ENCODE peak calls at places on chromosome 2, in seven cellular contexts. One of them, this sample, is unnamed.

GRCh38 chr2:120425014-120425413 is 79.1 kb downstream of the INHBB start:
- DNase-seq in trophoblast cell: no peak
- DNase-seq in H9: peak; percentile 23
- DNase-seq in mesenchymal stem cell: no peak
- DNase-seq in IMR-90: no peak
- DNase-seq in mesendoderm: no peak
- DNase-seq in H1: peak; percentile 42
- DNase-seq in this sample: no peak

GRCh38 chr2:71000780-71001591 is 6.3 kb upstream of the TEX261 start:
- DNase-seq in IMR-90: peak; percentile 60
- DNase-seq in mesenchymal stem cell: peak; percentile 59
- DNase-seq in H1: peak; percentile 86
- DNase-seq in trophoblast cell: peak; percentile 53
- DNase-seq in H9: peak; percentile 83
- DNase-seq in mesendoderm: peak; percentile 73
- DNase-seq in this sample: peak; percentile 46

GRCh38 chr2:77487074-77487803 is 34.9 kb downstream of the LRRTM4 start:
- DNase-seq in mesenchymal stem cell: no peak
- DNase-seq in IMR-90: no peak
- DNase-seq in trophoblast cell: no peak
- DNase-seq in H9: peak; percentile 36
- DNase-seq in mesendoderm: no peak
- DNase-seq in H1: no peak
- DNase-seq in this sample: no peak

GRCh38 chr2:173715483-173715882 is 249.7 kb downstream of the SP3 start:
- DNase-seq in H9: no peak
- DNase-seq in mesendoderm: no peak
- DNase-seq in IMR-90: no peak
- DNase-seq in trophoblast cell: no peak
- DNase-seq in mesenchymal stem cell: no peak
- DNase-seq in H1: no peak
- DNase-seq in this sample: no peak

GRCh38 chr2:107072150-107072940 is 186.4 kb upstream of the ST6GAL2 start:
- DNase-seq in mesenchymal stem cell: peak; percentile 15
- DNase-seq in mesendoderm: no peak
- DNase-seq in H9: no peak
- DNase-seq in H1: no peak
- DNase-seq in IMR-90: no peak
- DNase-seq in trophoblast cell: peak; percentile 12
- DNase-seq in this sample: no peak

GRCh38 chr2:198065327-198065726 is 260.9 kb downstream of the PLCL1 start:
- DNase-seq in trophoblast cell: no peak
- DNase-seq in H9: no peak
- DNase-seq in H1: no peak
- DNase-seq in mesenchymal stem cell: no peak
- DNase-seq in mesendoderm: no peak
- DNase-seq in IMR-90: no peak
- DNase-seq in this sample: no peak

GRCh38 chr2:130837175-130837810 is 579 bp downstream of the ARHGEF4 start:
- DNase-seq in H9: no peak
- DNase-seq in trophoblast cell: no peak
- DNase-seq in mesenchymal stem cell: no peak
- DNase-seq in IMR-90: no peak
- DNase-seq in mesendoderm: no peak
- DNase-seq in H1: no peak
- DNase-seq in this sample: no peak

GRCh38 chr2:47336259-47337238 is 66.4 kb upstream of the MSH2 start:
- DNase-seq in mesendoderm: peak; percentile 83
- DNase-seq in H1: no peak
- DNase-seq in mesenchymal stem cell: no peak
- DNase-seq in H9: no peak
- DNase-seq in trophoblast cell: peak; percentile 83
- DNase-seq in IMR-90: peak; percentile 46
- DNase-seq in this sample: no peak

GRCh38 chr2:120511546-120512320 is 165.8 kb downstream of the INHBB start:
- DNase-seq in IMR-90: no peak
- DNase-seq in H9: no peak
- DNase-seq in H1: no peak
- DNase-seq in mesenchymal stem cell: no peak
- DNase-seq in trophoblast cell: no peak
- DNase-seq in mesendoderm: no peak
- DNase-seq in this sample: no peak

GRCh38 chr2:118835739-118836410 is 11.6 kb downstream of the EN1 start:
- DNase-seq in mesendoderm: peak; percentile 9
- DNase-seq in IMR-90: no peak
- DNase-seq in trophoblast cell: no peak
- DNase-seq in mesenchymal stem cell: no peak
- DNase-seq in H1: no peak
- DNase-seq in H9: peak; percentile 60
- DNase-seq in this sample: peak; percentile 33

GRCh38 chr2:216139884-216140283 is 30.7 kb downstream of the XRCC5 start:
- DNase-seq in trophoblast cell: peak; percentile 32
- DNase-seq in mesendoderm: peak; percentile 73
- DNase-seq in H9: peak; percentile 43
- DNase-seq in H1: no peak
- DNase-seq in mesenchymal stem cell: no peak
- DNase-seq in IMR-90: no peak
- DNase-seq in this sample: no peak

GRCh38 chr2:54666131-54666637 is 57.3 kb upstream of the EML6 start:
- DNase-seq in mesendoderm: no peak
- DNase-seq in IMR-90: peak; percentile 81
- DNase-seq in H1: no peak
- DNase-seq in mesenchymal stem cell: peak; percentile 92
- DNase-seq in H9: no peak
- DNase-seq in trophoblast cell: no peak
- DNase-seq in this sample: no peak

GRCh38 chr2:126730655-126731054 is 74.7 kb downstream of the GYPC start:
- DNase-seq in mesendoderm: no peak
- DNase-seq in IMR-90: no peak
- DNase-seq in trophoblast cell: no peak
- DNase-seq in H1: no peak
- DNase-seq in mesenchymal stem cell: no peak
- DNase-seq in H9: no peak
- DNase-seq in this sample: no peak

GRCh38 chr2:170177950-170178781 is at the start of gene MYO3B:
- DNase-seq in H1: no peak
- DNase-seq in H9: no peak
- DNase-seq in trophoblast cell: no peak
- DNase-seq in IMR-90: peak; percentile 52
- DNase-seq in mesenchymal stem cell: no peak
- DNase-seq in mesendoderm: peak; percentile 43
- DNase-seq in this sample: no peak

GRCh38 chr2:202090530-202090929 is 17.5 kb downstream of the KIAA2012 start:
- DNase-seq in mesendoderm: no peak
- DNase-seq in H1: no peak
- DNase-seq in IMR-90: no peak
- DNase-seq in H9: no peak
- DNase-seq in mesenchymal stem cell: no peak
- DNase-seq in trophoblast cell: no peak
- DNase-seq in this sample: no peak

GRCh38 chr2:120863661-120864320 is 128.1 kb downstream of the GLI2 start:
- DNase-seq in H1: no peak
- DNase-seq in trophoblast cell: peak; percentile 71
- DNase-seq in H9: no peak
- DNase-seq in mesendoderm: peak; percentile 61
- DNase-seq in IMR-90: peak; percentile 67
- DNase-seq in mesenchymal stem cell: peak; percentile 92
- DNase-seq in this sample: no peak

GRCh38 chr2:72927619-72928537 is 10.6 kb downstream of the EMX1 start:
- DNase-seq in mesendoderm: no peak
- DNase-seq in H9: peak; percentile 13
- DNase-seq in IMR-90: no peak
- DNase-seq in trophoblast cell: no peak
- DNase-seq in mesenchymal stem cell: no peak
- DNase-seq in H1: no peak
- DNase-seq in this sample: no peak

GRCh38 chr2:193703411-193703810 is 1508.7 kb upstream of the TMEFF2 start:
- DNase-seq in H1: no peak
- DNase-seq in trophoblast cell: no peak
- DNase-seq in mesendoderm: no peak
- DNase-seq in H9: no peak
- DNase-seq in IMR-90: no peak
- DNase-seq in mesenchymal stem cell: no peak
- DNase-seq in this sample: no peak

DNA sequence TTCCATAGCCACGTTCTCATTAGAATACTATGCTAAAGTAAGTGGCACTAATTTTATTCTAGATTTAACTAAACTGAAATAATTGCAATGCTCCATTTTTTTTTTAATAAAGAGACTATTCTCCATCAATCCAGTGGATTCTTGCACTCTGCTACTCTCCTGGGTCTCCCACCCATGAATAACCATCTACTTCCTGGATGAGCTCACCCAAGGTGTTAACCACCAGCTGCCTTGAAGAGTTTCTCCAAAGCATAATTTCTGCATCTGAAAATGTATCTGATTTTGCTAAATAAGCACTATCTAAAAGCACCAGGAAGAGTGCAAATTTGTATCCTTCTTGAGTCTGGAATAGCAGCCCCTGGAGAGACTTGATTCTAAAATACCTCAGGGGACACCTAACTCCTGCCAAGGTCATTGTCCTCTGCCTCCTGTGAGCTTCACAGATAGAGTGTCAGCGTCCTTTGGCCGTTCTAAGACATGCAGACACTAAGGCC is 41.6 kb upstream of the SH3BP4 start:
- DNase-seq in IMR-90: no peak
- DNase-seq in mesenchymal stem cell: no peak
- DNase-seq in H9: no peak
- DNase-seq in trophoblast cell: no peak
- DNase-seq in mesendoderm: no peak
- DNase-seq in H1: no peak
- DNase-seq in this sample: no peak
- H2BK5ac ChIP-seq in IMR-90: no peak overlapping the region
- H2BK5ac ChIP-seq in mesenchymal stem cell: no peak overlapping the region
- H2BK5ac ChIP-seq in H9: no peak overlapping the region
- H2BK5ac ChIP-seq in trophoblast cell: no peak overlapping the region
- H2BK5ac ChIP-seq in mesendoderm: no peak overlapping the region
- H2BK5ac ChIP-seq in H1: no peak overlapping the region
- H2BK5ac ChIP-seq in this sample: no peak overlapping the region

GRCh38 chr2:203582468-203582867 is 47.4 kb upstream of the RAPH1 start:
- DNase-seq in IMR-90: peak; percentile 75
- DNase-seq in H1: no peak
- DNase-seq in H9: no peak
- DNase-seq in mesendoderm: no peak
- DNase-seq in mesenchymal stem cell: peak; percentile 49
- DNase-seq in trophoblast cell: no peak
- DNase-seq in this sample: no peak

GRCh38 chr2:203578511-203579130 is 43.5 kb upstream of the RAPH1 start:
- DNase-seq in H9: no peak
- DNase-seq in IMR-90: no peak
- DNase-seq in H1: no peak
- DNase-seq in mesenchymal stem cell: no peak
- DNase-seq in trophoblast cell: no peak
- DNase-seq in mesendoderm: no peak
- DNase-seq in this sample: no peak

GRCh38 chr2:203579131-203579643 is 44.1 kb upstream of the RAPH1 start:
- DNase-seq in trophoblast cell: peak; percentile 95
- DNase-seq in H1: no peak
- DNase-seq in mesenchymal stem cell: peak; percentile 92
- DNase-seq in mesendoderm: peak; percentile 94
- DNase-seq in H9: peak; percentile 33
- DNase-seq in IMR-90: peak; percentile 84
- DNase-seq in this sample: no peak

GRCh38 chr2:203579730-203580129 is 44.6 kb upstream of the RAPH1 start:
- DNase-seq in H1: no peak
- DNase-seq in mesendoderm: peak; percentile 50
- DNase-seq in IMR-90: no peak
- DNase-seq in H9: no peak
- DNase-seq in trophoblast cell: no peak
- DNase-seq in mesenchymal stem cell: no peak
- DNase-seq in this sample: no peak

DNA sequence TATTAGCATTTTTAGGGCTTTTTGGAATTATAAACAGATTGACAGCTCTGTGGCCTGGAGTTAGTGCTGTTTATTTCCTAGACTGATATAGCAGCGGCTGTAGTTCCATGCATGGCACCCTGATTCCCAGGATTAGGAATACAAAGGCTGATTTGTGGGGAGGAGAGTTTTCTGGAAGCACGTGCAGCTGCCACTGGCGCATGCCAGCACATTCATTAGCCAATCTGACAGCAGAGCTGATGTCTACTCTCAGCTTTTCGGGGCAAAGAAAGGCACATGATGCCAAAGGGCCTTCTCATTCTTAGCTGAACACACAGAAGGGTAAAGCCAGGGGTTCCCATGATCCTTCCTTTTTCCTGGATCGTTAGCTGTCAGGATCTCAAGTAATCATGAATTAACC is 45.7 kb upstream of the RAPH1 start:
- DNase-seq in mesenchymal stem cell: no peak
- DNase-seq in H9: no peak
- DNase-seq in mesendoderm: no peak
- DNase-seq in trophoblast cell: no peak
- DNase-seq in IMR-90: no peak
- DNase-seq in H1: no peak
- DNase-seq in this sample: no peak
- H3K4me1 ChIP-seq in mesenchymal stem cell: peaks cover 1% of the 10 kb centered on the region
- H3K4me1 ChIP-seq in H9: peaks cover 4% of the 10 kb centered on the region
- H3K4me1 ChIP-seq in mesendoderm: peaks cover 11% of the 10 kb centered on the region
- H3K4me1 ChIP-seq in trophoblast cell: peaks cover 6% of the 10 kb centered on the region
- H3K4me1 ChIP-seq in IMR-90: peaks cover 4% of the 10 kb centered on the region
- H3K4me1 ChIP-seq in H1: no peaks in the 10 kb centered on the region
- H3K4me1 ChIP-seq in this sample: no peaks in the 10 kb centered on the region

GRCh38 chr2:154924531-154924930 is 226.0 kb downstream of the KCNJ3 start:
- DNase-seq in mesenchymal stem cell: no peak
- DNase-seq in H9: no peak
- DNase-seq in IMR-90: no peak
- DNase-seq in mesendoderm: no peak
- DNase-seq in H1: no peak
- DNase-seq in trophoblast cell: no peak
- DNase-seq in this sample: no peak
- H3K23ac ChIP-seq in mesenchymal stem cell: no peak overlapping the region
- H3K23ac ChIP-seq in H9: no peak overlapping the region
- H3K23ac ChIP-seq in IMR-90: no peak overlapping the region
- H3K23ac ChIP-seq in mesendoderm: no peak overlapping the region
- H3K23ac ChIP-seq in H1: no peak overlapping the region
- H3K23ac ChIP-seq in trophoblast cell: no peak overlapping the region
- H3K23ac ChIP-seq in this sample: no peak overlapping the region

GRCh38 chr2:235637906-235638305 is 144.1 kb downstream of the AGAP1 start:
- DNase-seq in trophoblast cell: no peak
- DNase-seq in H1: no peak
- DNase-seq in H9: no peak
- DNase-seq in mesenchymal stem cell: no peak
- DNase-seq in mesendoderm: no peak
- DNase-seq in IMR-90: no peak
- DNase-seq in this sample: no peak

GRCh38 chr2:235639885-235640284 is 146.0 kb downstream of the AGAP1 start:
- DNase-seq in H9: no peak
- DNase-seq in IMR-90: no peak
- DNase-seq in mesendoderm: no peak
- DNase-seq in trophoblast cell: no peak
- DNase-seq in mesenchymal stem cell: peak; percentile 74
- DNase-seq in H1: no peak
- DNase-seq in this sample: no peak

GRCh38 chr2:235636471-235637005 is 142.7 kb downstream of the AGAP1 start:
- DNase-seq in trophoblast cell: no peak
- DNase-seq in H1: no peak
- DNase-seq in mesendoderm: no peak
- DNase-seq in mesenchymal stem cell: no peak
- DNase-seq in IMR-90: no peak
- DNase-seq in H9: no peak
- DNase-seq in this sample: no peak

GRCh38 chr2:235639387-235639786 is 145.5 kb downstream of the AGAP1 start:
- DNase-seq in H1: no peak
- DNase-seq in IMR-90: peak; percentile 95
- DNase-seq in trophoblast cell: peak; percentile 7
- DNase-seq in mesenchymal stem cell: peak; percentile 98
- DNase-seq in mesendoderm: peak; percentile 70
- DNase-seq in H9: no peak
- DNase-seq in this sample: no peak

GRCh38 chr2:235638541-235639192 is 144.8 kb downstream of the AGAP1 start:
- DNase-seq in mesenchymal stem cell: no peak
- DNase-seq in H9: no peak
- DNase-seq in trophoblast cell: no peak
- DNase-seq in IMR-90: no peak
- DNase-seq in H1: no peak
- DNase-seq in mesendoderm: peak; percentile 56
- DNase-seq in this sample: no peak
- H2BK5ac ChIP-seq in mesenchymal stem cell: no peak overlapping the region
- H2BK5ac ChIP-seq in H9: no peak overlapping the region
- H2BK5ac ChIP-seq in trophoblast cell: no peak overlapping the region
- H2BK5ac ChIP-seq in IMR-90: no peak overlapping the region
- H2BK5ac ChIP-seq in H1: no peak overlapping the region
- H2BK5ac ChIP-seq in mesendoderm: no peak overlapping the region
- H2BK5ac ChIP-seq in this sample: no peak overlapping the region